ENCODE peak calls at places on chromosomes 1 and 21, in ten cellular contexts. J is GM12878, R is stomach, N is SK-N-SH, L is breast epithelium, M is HepG2, A is HCT116, F is GM23338, V is upper lobe of left lung, X is spleen. C is an unnamed sample.
A peak's percentile ranks its signal among the peaks of the same experiment; 100 is the strongest.

GRCh38 chr1:85936470-85936869 is 220.1 kb downstream of the COL24A1 start:
- DNase-seq in J (no peak), R (no peak), N (no peak), L (no peak), M (no peak), A (no peak), F (no peak), V (no peak), X (no peak), C (no peak)

GRCh38 chr1:162712317-162713029 is 78.0 kb upstream of the HSD17B7 start:
- DNase-seq in J (no peak), R (no peak), N (no peak), L (no peak), M (no peak), A (no peak), F (no peak), V (no peak), X (no peak), C (no peak)

GRCh38 chr1:61073871-61074270 is 8.5 kb upstream of the NFIA start:
- DNase-seq in J (no peak), R (no peak), N (no peak), L (no peak), M (no peak), A (no peak), F (no peak), V (no peak), X (no peak), C (no peak)

GRCh38 chr21:17257784-17258183 is 255.1 kb upstream of the CXADR start:
- DNase-seq in J (no peak), R (no peak), N (no peak), L (no peak), M (no peak), A (no peak), F (no peak), V (no peak), X (no peak), C (no peak)

GRCh38 chr21:41958886-41959563 is 5.2 kb upstream of the C2CD2 start:
- DNase-seq in J (no peak), R (no peak), N (no peak), L (peak; percentile 82), M (no peak), A (no peak), F (no peak), V (peak; percentile 78), X (no peak), C (no peak)

GRCh38 chr1:22815043-22815365 is 104.4 kb downstream of the EPHB2 start:
- DNase-seq in J (no peak), R (no peak), N (no peak), L (no peak), M (no peak), A (no peak), F (no peak), V (no peak), X (no peak), C (no peak)

GRCh38 chr1:215888159-215888558 is 321.1 kb downstream of the KCTD3 start:
- DNase-seq in J (no peak), R (no peak), N (no peak), L (no peak), M (no peak), A (no peak), F (peak; percentile 14), V (no peak), X (no peak), C (no peak)

GRCh38 chr1:71038942-71039341 is 8.7 kb downstream of the PTGER3 start:
- DNase-seq in J (no peak), R (no peak), N (no peak), L (no peak), M (no peak), A (no peak), F (no peak), V (no peak), X (no peak), C (no peak)

GRCh38 chr1:242017580-242018233 is 18.8 kb upstream of the MAP1LC3C start:
- DNase-seq in J (no peak), R (peak; percentile 39), N (peak; percentile 81), L (peak; percentile 31), M (peak; percentile 47), A (peak; percentile 41), F (peak; percentile 78), V (no peak), X (peak; percentile 69), C (peak; percentile 39)

GRCh38 chr1:33164120-33164519 is 17.7 kb downstream of the TRIM62 start:
- DNase-seq in J (no peak), R (no peak), N (no peak), L (no peak), M (no peak), A (no peak), F (no peak), V (no peak), X (no peak), C (no peak)

GRCh38 chr1:151401860-151402259 is 2.5 kb downstream of the PSMB4 start:
- DNase-seq in J (no peak), R (no peak), N (no peak), L (no peak), M (no peak), A (no peak), F (no peak), V (no peak), X (no peak), C (no peak)

GRCh38 chr1:7388488-7389185 is 382.5 kb upstream of the VAMP3 start:
- DNase-seq in J (no peak), R (peak; percentile 21), N (peak; percentile 66), L (peak; percentile 17), M (no peak), A (no peak), F (no peak), V (peak; percentile 66), X (peak; percentile 87), C (no peak)

GRCh38 chr1:206501881-206502280 is 5.5 kb upstream of the RASSF5 start:
- DNase-seq in J (no peak), R (no peak), N (no peak), L (no peak), M (no peak), A (no peak), F (no peak), V (no peak), X (peak; percentile 23), C (no peak)

DNA sequence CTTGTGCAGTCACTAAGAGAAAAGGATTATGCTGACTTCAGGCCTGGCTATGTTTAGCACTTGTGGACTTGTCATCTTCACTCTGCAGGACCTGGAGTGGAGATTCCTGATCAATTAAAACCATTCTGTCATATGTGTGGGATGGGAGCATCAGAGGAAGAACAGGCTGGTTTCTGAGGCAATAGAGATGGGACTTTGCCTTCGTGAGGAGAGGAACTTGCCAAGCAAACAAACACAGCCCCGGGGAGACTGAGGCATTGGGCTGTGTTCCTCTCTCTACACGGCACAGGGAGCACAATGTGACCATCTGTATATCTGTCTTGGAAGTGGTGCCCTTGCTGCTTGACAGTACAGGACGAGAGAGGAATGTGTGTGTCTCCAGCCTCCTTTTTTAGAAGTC is 23.1 kb downstream of the VASH2 start:
- DNase-seq in J (no peak), R (peak; percentile 2), N (no peak), L (no peak), M (no peak), A (no peak), F (no peak), V (no peak), X (no peak), C (no peak)
- TF ChIP-seq POLR2AphosphoS5 in J (no peak), R (no peak), N (no peak), L (no peak), M (no peak), A (no peak), F (peak; percentile 39), V (no peak), X (no peak), C (no peak)

GRCh38 chr1:208237241-208237640 is 6.9 kb downstream of the PLXNA2 start:
- DNase-seq in J (no peak), R (no peak), N (no peak), L (no peak), M (no peak), A (no peak), F (no peak), V (no peak), X (no peak), C (no peak)

GRCh38 chr1:208233978-208234377 is 10.2 kb downstream of the PLXNA2 start:
- DNase-seq in J (no peak), R (no peak), N (no peak), L (no peak), M (no peak), A (no peak), F (no peak), V (no peak), X (no peak), C (no peak)

GRCh38 chr1:208234721-208235120 is 9.5 kb downstream of the PLXNA2 start:
- DNase-seq in J (no peak), R (no peak), N (no peak), L (no peak), M (peak; percentile 72), A (no peak), F (no peak), V (no peak), X (no peak), C (no peak)

GRCh38 chr1:208235983-208236761 is 8.0 kb downstream of the PLXNA2 start:
- DNase-seq in J (no peak), R (peak; percentile 48), N (no peak), L (no peak), M (peak; percentile 85), A (no peak), F (no peak), V (no peak), X (no peak), C (peak; percentile 77)

DNA sequence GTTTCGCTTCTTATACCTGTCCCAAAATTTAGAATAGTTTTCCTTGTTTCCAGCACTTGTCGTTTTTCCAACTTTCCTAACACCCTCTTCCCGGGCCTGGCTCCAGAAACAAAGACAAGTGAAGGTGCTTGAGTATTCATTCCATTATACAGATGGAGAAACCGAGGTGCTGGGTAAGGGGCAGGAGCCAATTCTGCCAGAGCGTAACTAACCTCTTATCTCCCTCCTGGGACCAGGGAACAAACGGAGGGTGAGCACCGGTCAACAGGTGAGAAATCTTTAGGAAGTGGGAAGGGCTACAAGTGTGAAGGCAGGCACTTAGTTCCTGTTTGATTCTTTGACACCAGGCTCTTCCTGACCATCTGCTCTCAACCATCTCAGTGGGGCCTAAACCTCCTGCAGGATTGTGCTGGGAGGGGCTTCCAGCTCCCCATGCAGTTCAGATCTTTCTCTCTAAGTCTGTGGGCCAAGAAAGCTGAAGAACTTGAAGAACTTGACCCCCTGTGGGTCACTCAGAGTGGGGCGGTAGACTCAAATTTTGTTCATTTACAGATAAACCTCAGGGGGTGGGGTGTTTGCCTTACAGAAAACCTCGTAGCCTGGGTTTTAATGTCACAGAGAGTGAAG is 8.7 kb downstream of the PLXNA2 start:
- DNase-seq in J (no peak), R (no peak), N (no peak), L (no peak), M (no peak), A (no peak), F (no peak), V (no peak), X (no peak), C (no peak)
- H3K4me3 ChIP-seq in J (no peak overlapping the region), R (no peak overlapping the region), N (no peak overlapping the region), L (no peak overlapping the region), M (peak overlapping the region; percentile 33), A (no peak overlapping the region), F (no peak overlapping the region), V (no peak overlapping the region), X (no peak overlapping the region), C (no peak overlapping the region)

GRCh38 chr1:35809156-35810095 is 1.6 kb downstream of the AGO4 start:
- DNase-seq in J (no peak), R (no peak), N (no peak), L (no peak), M (no peak), A (no peak), F (no peak), V (no peak), X (no peak), C (no peak)
- H3K4me1 ChIP-seq in J (peaks cover 6% of the 10 kb centered on the region), R (peaks cover 55% of the 10 kb centered on the region), N (no peaks in the 10 kb centered on the region), L (peaks cover 3% of the 10 kb centered on the region), M (peaks cover 23% of the 10 kb centered on the region), A (peaks cover 29% of the 10 kb centered on the region), F (peaks cover 10% of the 10 kb centered on the region), V (peaks cover 41% of the 10 kb centered on the region), X (peaks cover 75% of the 10 kb centered on the region), C (peaks cover 21% of the 10 kb centered on the region)

GRCh38 chr1:12130466-12131130 is 36.2 kb upstream of the TNFRSF1B start:
- DNase-seq in J (no peak), R (no peak), N (no peak), L (no peak), M (peak; percentile 31), A (no peak), F (no peak), V (no peak), X (no peak), C (no peak)
- TF ChIP-seq POLR2AphosphoS5 in J (no peak), R (no peak), N (no peak), L (no peak), M (no peak), A (no peak), F (no peak), V (no peak), X (no peak), C (no peak)